ENCODE peak calls at places on chromosomes 11 and 22, in six cellular contexts. Z, G, F, W, E and L are unnamed samples.

GRCh38 chr11:43172477-43172876 is 139.3 kb upstream of the API5 start:
- DNase-seq in Z (no peak), G (no peak), F (no peak), W (no peak), E (no peak), L (no peak)

GRCh38 chr11:59463176-59463575 is 6.4 kb downstream of the OR4D6 start:
- DNase-seq in Z (no peak), G (no peak), F (no peak), W (no peak), E (no peak), L (peak; percentile 17)

GRCh38 chr11:95230054-95231034 is 658 bp downstream of the SESN3 start:
- DNase-seq in Z (no peak), G (no peak), F (peak; percentile 26), W (peak; percentile 34), E (no peak), L (peak; percentile 16)

GRCh38 chr11:114819028-114819427 is 140.7 kb downstream of the NXPE2 start:
- DNase-seq in Z (peak; percentile 20), G (no peak), F (no peak), W (peak; percentile 38), E (no peak), L (peak; percentile 80)

GRCh38 chr11:100356035-100356434 is 331.1 kb upstream of the ARHGAP42 start:
- DNase-seq in Z (no peak), G (no peak), F (no peak), W (no peak), E (no peak), L (no peak)

GRCh38 chr11:22625448-22626287 is at the start of gene FANCF:
- DNase-seq in Z (peak; percentile 99), G (peak; percentile 89), F (peak; percentile 93), W (peak; percentile 100), E (peak; percentile 99), L (peak; percentile 99)

GRCh38 chr11:35170503-35170902 is 31.5 kb downstream of the CD44 start:
- DNase-seq in Z (no peak), G (no peak), F (no peak), W (no peak), E (peak; percentile 34), L (no peak)

GRCh38 chr22:47088480-47089145 is 326.2 kb downstream of the TBC1D22A start:
- DNase-seq in Z (no peak), G (no peak), F (no peak), W (no peak), E (no peak), L (no peak)

GRCh38 chr11:36273110-36273509 is 16.1 kb downstream of the COMMD9 start:
- DNase-seq in Z (no peak), G (no peak), F (no peak), W (no peak), E (no peak), L (no peak)

GRCh38 chr11:1292644-1293618 is 16.5 kb downstream of the TOLLIP start:
- DNase-seq in Z (no peak), G (peak; percentile 11), F (no peak), W (no peak), E (no peak), L (no peak)

GRCh38 chr11:1295086-1295485 is 14.3 kb downstream of the TOLLIP start:
- DNase-seq in Z (no peak), G (no peak), F (no peak), W (no peak), E (no peak), L (no peak)

GRCh38 chr11:1295591-1295990 is 13.8 kb downstream of the TOLLIP start:
- DNase-seq in Z (no peak), G (no peak), F (no peak), W (no peak), E (no peak), L (no peak)

GRCh38 chr11:1292018-1292643 is 17.3 kb downstream of the TOLLIP start:
- DNase-seq in Z (no peak), G (no peak), F (no peak), W (no peak), E (no peak), L (no peak)

GRCh38 chr11:1293619-1294015 is 15.8 kb downstream of the TOLLIP start:
- DNase-seq in Z (no peak), G (peak; percentile 9), F (no peak), W (no peak), E (no peak), L (no peak)
- TF ChIP-seq CTCF in Z (no peak), G (no peak), F (no peak), W (peak; percentile 28), E (peak; percentile 6), L (peak; percentile 21)

DNA sequence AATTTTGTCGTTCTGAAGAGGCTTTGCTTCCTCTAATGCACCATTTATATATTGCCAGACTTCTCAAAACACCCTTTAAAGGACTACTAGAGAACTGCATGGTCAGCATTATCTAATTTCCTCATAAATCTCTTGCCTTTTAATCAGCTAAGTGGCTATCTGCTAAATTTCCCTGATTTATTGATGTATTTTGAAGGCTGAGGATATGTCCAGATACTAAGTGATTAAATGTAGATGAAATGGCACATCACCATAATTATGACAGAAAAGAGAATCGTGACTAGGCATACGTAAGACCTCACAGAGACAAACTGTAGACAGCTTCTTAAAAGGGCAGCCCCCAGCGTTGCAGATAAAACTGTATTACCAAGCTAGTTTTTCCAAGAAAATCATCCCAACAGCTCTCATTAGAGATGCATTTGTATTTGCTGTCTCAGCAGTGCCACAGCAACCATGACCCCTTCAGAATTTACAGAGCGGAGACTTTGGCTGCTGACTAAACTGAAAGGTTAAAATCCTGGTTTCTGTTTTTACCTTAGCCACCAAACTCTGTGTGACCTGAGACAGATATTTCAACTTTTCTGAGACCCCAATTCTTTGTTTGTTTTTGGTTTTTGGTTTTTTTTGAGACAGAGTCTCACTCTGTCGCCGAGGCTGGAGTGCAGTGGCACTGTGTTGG is 67.1 kb upstream of the SLN start:
- DNase-seq in Z (no peak), G (no peak), F (no peak), W (no peak), E (no peak), L (no peak)
- TF ChIP-seq CTCF in Z (no peak), G (no peak), F (no peak), W (no peak), E (no peak), L (no peak)

DNA sequence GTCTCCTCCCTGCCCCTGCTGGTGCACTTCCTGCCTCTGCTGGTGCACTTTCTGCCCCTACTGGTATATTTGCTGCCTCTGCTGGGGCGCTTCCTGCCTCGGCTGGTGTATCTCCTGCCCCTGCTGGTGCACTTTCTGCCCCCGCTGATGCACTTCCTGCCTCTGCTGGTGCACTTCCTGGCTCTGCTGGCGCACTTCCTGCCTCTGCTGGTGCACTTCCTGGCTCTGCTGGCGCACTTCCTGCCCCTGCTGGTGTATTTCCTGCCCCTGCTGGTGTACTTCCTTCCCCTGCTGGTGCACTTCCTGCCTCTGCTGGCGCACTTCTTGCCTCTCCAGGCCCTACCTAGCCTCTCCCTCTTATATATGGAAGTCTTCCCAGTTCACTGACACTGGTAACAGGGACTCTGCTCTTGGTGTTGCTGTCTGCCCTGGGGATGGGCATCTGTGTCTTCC is 10.1 kb downstream of the MTFP1 start:
- DNase-seq in Z (no peak), G (no peak), F (no peak), W (peak; percentile 40), E (no peak), L (no peak)
- TF ChIP-seq CTCF in Z (no peak), G (no peak), F (no peak), W (peak; percentile 32), E (no peak), L (no peak)

GRCh38 chr22:31490496-31490925 is 869 bp upstream of the EIF4ENIF1 start:
- DNase-seq in Z (peak; percentile 78), G (peak; percentile 16), F (peak; percentile 32), W (peak; percentile 89), E (peak; percentile 31), L (peak; percentile 42)
- TF ChIP-seq CTCF in Z (no peak), G (peak; percentile 17), F (no peak), W (no peak), E (no peak), L (no peak)

DNA sequence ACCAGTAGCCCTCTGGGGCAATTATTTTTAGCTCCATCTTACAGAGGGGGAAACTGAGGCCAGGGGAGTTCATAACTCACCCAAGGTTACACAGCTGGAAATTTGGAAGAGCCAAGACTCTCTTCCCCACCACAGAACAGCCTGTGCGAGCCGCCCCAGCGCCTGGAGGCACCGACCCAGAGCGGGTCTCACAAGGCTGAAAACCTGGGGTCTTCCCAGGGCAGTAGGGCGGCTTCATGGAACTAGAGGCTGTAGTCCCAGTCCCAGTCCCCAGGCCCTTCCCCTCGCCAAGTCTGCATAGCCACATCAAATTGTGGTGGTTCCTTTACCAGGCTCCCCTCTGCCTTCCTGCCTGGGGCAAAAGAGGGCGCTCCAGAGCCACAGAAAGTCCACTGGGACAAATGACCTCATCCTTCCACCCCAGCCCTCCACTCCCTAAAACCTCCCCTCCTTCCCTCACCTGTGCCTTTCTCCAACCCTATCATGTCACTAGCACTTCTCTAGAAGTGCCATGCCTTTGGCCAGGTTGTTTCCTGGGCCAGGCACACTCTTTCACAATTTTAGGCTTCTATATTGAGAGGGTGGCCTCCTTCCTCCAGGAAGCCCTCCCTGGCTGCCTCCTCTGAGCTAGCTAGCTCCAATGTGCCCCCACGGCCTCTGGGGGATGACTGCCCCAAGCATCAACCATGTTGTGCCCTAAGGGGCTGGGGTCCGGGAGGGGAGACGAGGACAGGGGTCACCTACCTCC is 15.2 kb upstream of the CDC42EP1 start:
- DNase-seq in Z (no peak), G (peak; percentile 68), F (peak; percentile 92), W (peak; percentile 48), E (no peak), L (peak; percentile 91)
- TF ChIP-seq CTCF in Z (peak; percentile 64), G (peak; percentile 82), F (peak; percentile 53), W (peak; percentile 78), E (peak; percentile 88), L (peak; percentile 79)

GRCh38 chr22:24540470-24540869 is 14.5 kb downstream of the GUCD1 start:
- DNase-seq in Z (no peak), G (no peak), F (no peak), W (no peak), E (no peak), L (no peak)

GRCh38 chr22:24543068-24543675 is 11.8 kb downstream of the GUCD1 start:
- DNase-seq in Z (no peak), G (no peak), F (no peak), W (no peak), E (no peak), L (no peak)

GRCh38 chr22:24543679-24544243 is 11.2 kb downstream of the GUCD1 start:
- DNase-seq in Z (no peak), G (no peak), F (no peak), W (no peak), E (no peak), L (no peak)

GRCh38 chr22:24541681-24542515 is 13.0 kb downstream of the GUCD1 start:
- DNase-seq in Z (no peak), G (no peak), F (no peak), W (no peak), E (no peak), L (no peak)

DNA sequence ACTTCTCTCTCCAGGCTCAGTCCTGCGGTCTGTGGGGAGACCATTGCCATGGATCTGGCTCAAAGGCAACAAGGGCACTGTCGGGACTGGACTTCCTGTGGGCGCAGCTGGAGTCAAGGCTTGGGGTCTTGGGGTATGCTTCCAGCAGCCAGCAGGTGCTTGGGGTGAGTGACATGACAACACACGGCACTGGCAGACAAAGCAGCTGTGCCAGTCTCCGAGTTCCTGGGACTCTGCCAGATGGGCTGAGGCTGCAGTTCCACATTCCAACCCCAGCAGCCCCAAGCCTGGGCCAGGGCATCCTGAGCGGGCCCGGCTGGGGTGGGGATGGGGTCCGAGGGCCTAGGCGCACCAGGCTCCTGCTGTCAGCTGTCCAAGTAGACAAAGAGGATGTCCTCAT is 12.3 kb downstream of the GUCD1 start:
- DNase-seq in Z (no peak), G (peak; percentile 53), F (no peak), W (no peak), E (no peak), L (no peak)
- TF ChIP-seq CTCF in Z (no peak), G (peak; percentile 52), F (no peak), W (no peak), E (no peak), L (no peak)